ENCODE peak calls at places on chromosomes 3 and 15, in six cellular contexts. U is fibroblast of the aortic adventitia, K is vagina, Z is heart left ventricle, H is cardiac muscle cell, F is ovary. C is an unnamed sample.
A peak's percentile ranks its signal among the peaks of the same experiment; 100 is the strongest.

GRCh38 chr15:53829471-53829870 is 70.0 kb upstream of the WDR72 start:
- DNase-seq in Z (no peak), U (no peak), K (no peak), F (no peak), H (no peak), C (no peak)

GRCh38 chr3:108106449-108106848 is 15.6 kb upstream of the CD47 start:
- DNase-seq in H (no peak), U (no peak), F (no peak), Z (no peak), K (no peak), C (no peak)

GRCh38 chr3:50418845-50419244 is 59.5 kb upstream of the TMEM115 start:
- DNase-seq in Z (no peak), K (no peak), H (peak; percentile 71), U (no peak), F (no peak), C (no peak)

GRCh38 chr3:45701167-45701867 is 12.1 kb downstream of the SACM1L start:
- DNase-seq in H (no peak), F (no peak), Z (no peak), K (no peak), U (no peak), C (no peak)

GRCh38 chr3:66110840-66111239 is 72.1 kb upstream of the MAGI1 start:
- DNase-seq in H (peak; percentile 91), Z (no peak), K (no peak), U (no peak), F (peak; percentile 40), C (no peak)

GRCh38 chr15:94164202-94164807 is 67.1 kb upstream of the MCTP2 start:
- DNase-seq in F (peak; percentile 32), U (peak; percentile 43), Z (no peak), H (peak; percentile 38), K (no peak), C (peak; percentile 24)

GRCh38 chr15:44099671-44100070 is 95.4 kb downstream of the FRMD5 start:
- DNase-seq in K (no peak), U (peak; percentile 93), Z (no peak), H (peak; percentile 80), F (no peak), C (no peak)

GRCh38 chr3:69051796-69052566 is at the start of gene TMF1:
- DNase-seq in U (peak; percentile 100), K (peak; percentile 99), Z (peak; percentile 98), F (peak; percentile 98), H (peak; percentile 99), C (peak; percentile 98)

GRCh38 chr3:186414735-186415419 is 52.8 kb upstream of the DGKG start:
- DNase-seq in Z (no peak), K (no peak), U (peak; percentile 77), F (peak; percentile 52), H (peak; percentile 66), C (peak; percentile 21)

GRCh38 chr15:26805470-26805869 is 32.6 kb upstream of the GABRB3 start:
- DNase-seq in K (no peak), U (no peak), H (no peak), Z (no peak), F (no peak), C (no peak)

GRCh38 chr3:139491966-139492365 is 15.7 kb upstream of the RBP2 start:
- DNase-seq in U (peak; percentile 2), K (no peak), H (no peak), Z (no peak), F (no peak), C (no peak)

GRCh38 chr3:48804930-48805329 is 42.7 kb downstream of the PRKAR2A start:
- DNase-seq in Z (no peak), F (no peak), U (no peak), H (no peak), K (no peak), C (no peak)

GRCh38 chr3:120227710-120228347 is 57.2 kb downstream of the GPR156 start:
- DNase-seq in H (no peak), Z (no peak), F (no peak), K (no peak), U (no peak), C (no peak)

GRCh38 chr3:23055733-23056376 is 147.3 kb upstream of the UBE2E2 start:
- DNase-seq in H (peak; percentile 87), U (peak; percentile 88), F (no peak), K (no peak), Z (no peak), C (peak; percentile 12)

GRCh38 chr3:61530355-61530754 is 31.0 kb upstream of the PTPRG start:
- DNase-seq in H (peak; percentile 58), K (no peak), Z (no peak), F (no peak), U (peak; percentile 51), C (no peak)

GRCh38 chr3:11238880-11239279 is 33.3 kb upstream of the ATG7 start:
- DNase-seq in U (peak; percentile 94), H (peak; percentile 86), F (no peak), K (no peak), Z (no peak), C (peak; percentile 77)

GRCh38 chr15:71496336-71496955 is 313.9 kb upstream of the NR2E3 start:
- DNase-seq in Z (no peak), K (no peak), F (no peak), H (peak; percentile 31), U (peak; percentile 72), C (no peak)

GRCh38 chr3:129756871-129757270 is 136.6 kb downstream of the TMCC1 start:
- DNase-seq in F (no peak), H (peak; percentile 71), K (no peak), U (peak; percentile 59), Z (no peak), C (peak; percentile 10)

GRCh38 chr3:104066658-104067057 is 1300.1 kb upstream of the ALCAM start:
- DNase-seq in H (peak; percentile 8), U (peak; percentile 30), F (no peak), K (no peak), Z (no peak), C (no peak)

GRCh38 chr3:73848173-73848751 is 223.5 kb upstream of the PDZRN3 start:
- DNase-seq in F (no peak), U (peak; percentile 68), Z (no peak), H (peak; percentile 62), K (no peak), C (peak; percentile 12)

GRCh38 chr3:163779396-163780344 is 1298.6 kb downstream of the SI start:
- DNase-seq in U (no peak), H (no peak), K (no peak), F (no peak), Z (no peak), C (no peak)

GRCh38 chr3:99954914-99955644 is 137.4 kb downstream of the CMSS1 start:
- DNase-seq in F (no peak), U (no peak), H (no peak), K (no peak), Z (no peak), C (no peak)

GRCh38 chr3:120850326-120851295 is 57.4 kb upstream of the STXBP5L start:
- DNase-seq in F (no peak), U (peak; percentile 5), K (no peak), Z (no peak), H (no peak), C (no peak)

GRCh38 chr3:58630081-58630709 is 36.4 kb downstream of the FAM3D start:
- DNase-seq in K (no peak), F (peak; percentile 82), H (peak; percentile 77), Z (no peak), U (peak; percentile 87), C (peak; percentile 56)

GRCh38 chr15:97482521-97482920 is 478.0 kb upstream of the ARRDC4 start:
- DNase-seq in U (no peak), Z (no peak), K (no peak), H (no peak), F (no peak), C (no peak)

GRCh38 chr3:39590776-39591175 is 123.3 kb downstream of the MOBP start:
- DNase-seq in H (no peak), F (no peak), K (no peak), Z (no peak), U (no peak), C (no peak)

GRCh38 chr3:13939206-13939605 is 59.3 kb upstream of the WNT7A start:
- DNase-seq in Z (no peak), K (no peak), F (no peak), H (no peak), U (no peak), C (no peak)

GRCh38 chr3:43923101-43923979 is 232.6 kb downstream of the ABHD5 start:
- DNase-seq in K (no peak), U (no peak), Z (no peak), F (no peak), H (no peak), C (no peak)

DNA sequence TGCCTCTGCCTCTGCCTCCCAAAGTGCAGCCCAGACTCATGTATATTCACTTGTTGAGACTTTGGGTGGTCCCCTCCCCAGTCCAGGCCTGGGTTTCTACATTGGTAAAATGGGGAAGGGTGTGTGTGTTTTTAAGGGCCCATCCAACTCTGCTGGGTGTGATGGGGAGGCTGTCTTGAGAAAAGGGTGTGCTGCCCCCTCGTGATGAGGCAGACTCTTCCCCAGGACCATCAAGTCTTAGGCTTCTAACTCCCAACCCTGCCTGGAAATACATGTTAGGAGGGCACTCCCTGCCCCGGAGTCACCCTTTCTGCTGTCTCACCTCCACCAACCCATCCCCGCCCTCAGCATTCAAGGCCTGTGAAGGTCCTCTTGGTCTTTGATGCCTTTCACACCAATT is 4.4 kb upstream of the PTPN23 start:
- DNase-seq in H (no peak), Z (no peak), F (no peak), K (no peak), U (no peak), C (no peak)
- TF ChIP-seq CTCF in H (no peak), Z (no peak), F (no peak), K (no peak), U (no peak), C (peak; percentile 9)

GRCh38 chr3:9135526-9135925 is 113.9 kb downstream of the SRGAP3 start:
- DNase-seq in F (no peak), H (no peak), U (no peak), K (no peak), Z (no peak), C (no peak)
- H3K4me3 ChIP-seq in F (no peak overlapping the region), H (no peak overlapping the region), U (no peak overlapping the region), K (no peak overlapping the region), Z (no peak overlapping the region), C (no peak overlapping the region)

DNA sequence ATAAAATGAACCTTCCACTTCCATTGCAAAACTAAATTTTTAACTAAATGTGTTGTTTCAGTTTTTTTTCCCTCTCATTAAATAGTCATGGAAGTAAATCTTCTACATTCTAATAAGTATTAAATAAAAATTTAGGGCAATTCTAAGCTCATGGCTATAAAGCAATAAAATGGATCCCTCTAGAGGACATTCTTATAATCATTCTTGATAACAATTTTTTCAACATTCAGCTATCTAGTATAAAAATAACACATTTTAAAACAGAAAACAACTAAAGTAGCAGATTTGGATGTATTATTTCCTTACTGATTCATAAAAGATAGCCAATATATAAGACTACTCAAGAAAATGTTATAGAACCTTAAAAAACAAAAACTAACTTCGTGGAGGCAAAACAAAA is 393.1 kb downstream of the PLOD2 start:
- DNase-seq in U (peak; percentile 22), K (no peak), Z (no peak), F (no peak), H (peak; percentile 11), C (no peak)
- TF ChIP-seq CTCF in U (peak; percentile 29), K (no peak), Z (peak; percentile 33), F (no peak), H (peak; percentile 24), C (no peak)

DNA sequence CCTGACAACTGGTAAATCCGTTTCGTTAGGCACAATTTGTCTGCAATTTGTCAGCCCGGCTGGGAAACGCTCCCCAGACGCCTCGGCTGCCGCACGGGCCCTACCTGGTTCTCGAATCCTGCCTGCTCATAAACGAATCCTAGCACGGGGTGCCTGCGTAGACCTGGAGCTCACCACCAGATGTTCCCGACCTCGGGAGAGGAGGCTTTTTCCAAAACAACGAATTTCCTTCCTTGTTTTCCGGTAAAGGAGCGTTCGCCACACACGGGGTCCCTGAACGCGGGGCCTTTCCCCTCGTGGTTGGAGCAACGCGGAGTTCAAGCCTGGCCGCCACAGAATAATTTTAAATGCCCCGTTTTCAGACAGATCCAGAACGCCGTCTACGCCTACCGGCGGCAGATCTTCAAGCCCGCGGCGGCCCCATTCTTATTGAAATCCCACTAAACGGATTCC is 1.1 kb downstream of the GATA2 start:
- DNase-seq in H (no peak), F (no peak), K (no peak), U (no peak), Z (no peak), C (no peak)
- H3K4me3 ChIP-seq in H (peak overlapping the region; percentile 31), F (peak overlapping the region; percentile 58), K (peak overlapping the region; percentile 83), U (no peak overlapping the region), Z (no peak overlapping the region), C (peak overlapping the region; percentile 94)